ENCODE peak calls at places on chromosomes 4 and X, in six cellular contexts. K is HepG2, A is K562, X is HCT116, Q is H1, O is SK-N-SH. P is an unnamed sample.

GRCh38 chr4:33060873-33061542 is 2340.8 kb downstream of the PCDH7 start:
- DNase-seq in K (peak; percentile 40), A (no peak), X (peak; percentile 68), Q (peak; percentile 65), O (peak; percentile 2), P (no peak)

GRCh38 chr4:112403072-112403945 is 106.1 kb downstream of the ALPK1 start:
- DNase-seq in K (no peak), A (no peak), X (no peak), Q (no peak), O (no peak), P (no peak)

GRCh38 chrX:49760288-49760885 is 64.6 kb upstream of the PAGE1 start:
- DNase-seq in K (no peak), A (no peak), X (no peak), Q (no peak), O (peak; percentile 14), P (no peak)

GRCh38 chr4:72326692-72327632 is 242.1 kb downstream of the ADAMTS3 start:
- DNase-seq in K (peak; percentile 33), A (no peak), X (peak; percentile 8), Q (no peak), O (peak; percentile 21), P (no peak)

GRCh38 chr4:54959656-54960055 is 165.7 kb downstream of the KDR start:
- DNase-seq in K (no peak), A (no peak), X (no peak), Q (no peak), O (no peak), P (no peak)

GRCh38 chr4:6732441-6733357 is 16.7 kb downstream of the BLOC1S4 start:
- DNase-seq in K (peak; percentile 77), A (peak; percentile 89), X (peak; percentile 39), Q (no peak), O (peak; percentile 6), P (no peak)

GRCh38 chr4:140595065-140595464 is 26.3 kb upstream of the UCP1 start:
- DNase-seq in K (peak; percentile 50), A (no peak), X (peak; percentile 37), Q (peak; percentile 50), O (no peak), P (no peak)

GRCh38 chr4:185523862-185524261 is 11.4 kb downstream of the PDLIM3 start:
- DNase-seq in K (no peak), A (no peak), X (no peak), Q (no peak), O (no peak), P (no peak)

GRCh38 chr4:105951198-105951597 is 55.9 kb downstream of the NPNT start:
- DNase-seq in K (no peak), A (no peak), X (no peak), Q (no peak), O (no peak), P (no peak)

GRCh38 chr4:54662123-54662522 is 4.4 kb downstream of the KIT start:
- DNase-seq in K (no peak), A (no peak), X (no peak), Q (no peak), O (no peak), P (no peak)

GRCh38 chrX:129701624-129702069 is 37.1 kb upstream of the XPNPEP2 start:
- DNase-seq in K (no peak), A (no peak), X (no peak), Q (no peak), O (no peak), P (no peak)

GRCh38 chrX:30713061-30713525 is 59.9 kb downstream of the GK start:
- DNase-seq in K (peak; percentile 40), A (peak; percentile 5), X (peak; percentile 21), Q (peak; percentile 51), O (peak; percentile 51), P (peak; percentile 85)

GRCh38 chrX:106802388-106803275 is at the start of gene TBC1D8B:
- DNase-seq in K (peak; percentile 89), A (peak; percentile 13), X (peak; percentile 86), Q (peak; percentile 55), O (peak; percentile 14), P (peak; percentile 50)

DNA sequence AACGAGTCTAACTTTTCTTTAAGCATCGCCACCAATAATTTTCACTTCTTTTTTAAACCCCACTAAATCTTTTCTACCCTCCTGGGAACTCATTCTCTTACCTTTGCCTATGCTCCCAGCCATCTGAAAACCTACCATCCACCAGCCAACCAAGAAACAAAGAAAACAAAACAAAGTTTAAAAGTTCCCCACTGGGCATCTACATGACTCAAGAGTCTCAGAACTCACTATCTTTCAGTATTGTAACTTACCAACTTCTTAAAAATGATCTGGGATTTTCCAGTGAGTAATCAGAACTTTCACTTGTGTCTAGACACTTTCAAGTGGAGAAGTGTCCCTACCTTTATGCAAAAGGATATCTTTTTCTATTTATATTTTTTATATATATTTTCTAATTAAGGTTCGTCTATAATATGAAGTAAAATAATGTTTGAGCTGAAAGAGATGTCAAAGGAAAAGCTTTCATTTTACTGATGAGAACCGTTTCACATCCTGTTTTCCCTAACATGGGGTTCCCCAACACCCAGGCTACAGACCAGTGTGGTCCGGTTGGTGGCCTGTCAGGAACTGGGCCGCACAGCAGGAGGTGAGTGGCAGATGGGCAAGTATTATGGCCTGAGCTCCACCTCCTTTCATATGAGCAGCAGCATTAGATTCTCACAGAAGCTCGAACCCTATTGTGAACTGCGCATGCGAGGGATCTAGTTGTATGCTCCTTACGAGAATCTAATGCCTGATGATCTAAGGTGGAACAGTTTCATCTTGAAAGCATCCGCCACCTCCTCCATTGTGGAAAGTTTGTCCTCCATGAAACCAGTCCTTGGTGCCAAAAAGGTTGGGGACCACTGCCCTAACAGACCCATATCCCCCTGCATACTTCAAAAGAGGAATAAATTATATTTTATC is 9.8 kb upstream of the TIGD2 start:
- DNase-seq in K (no peak), A (no peak), X (no peak), Q (no peak), O (no peak), P (peak; percentile 86)
- TF ChIP-seq YY1 in K (no peak), A (no peak), X (no peak), Q (no peak), O (no peak), P (peak; percentile 17)

GRCh38 chrX:118348186-118348810 is 2.4 kb downstream of the WDR44 start:
- DNase-seq in K (no peak), A (no peak), X (no peak), Q (no peak), O (no peak), P (no peak)

GRCh38 chrX:118347131-118347530 is 1.2 kb downstream of the WDR44 start:
- DNase-seq in K (peak; percentile 2), A (peak; percentile 33), X (no peak), Q (no peak), O (peak; percentile 4), P (no peak)

GRCh38 chrX:118350221-118350620 is 4.3 kb downstream of the WDR44 start:
- DNase-seq in K (no peak), A (no peak), X (no peak), Q (no peak), O (no peak), P (no peak)

GRCh38 chrX:118350715-118351114 is 4.8 kb downstream of the WDR44 start:
- DNase-seq in K (no peak), A (no peak), X (no peak), Q (no peak), O (no peak), P (no peak)

GRCh38 chrX:118349188-118349587 is 3.3 kb downstream of the WDR44 start:
- DNase-seq in K (no peak), A (no peak), X (no peak), Q (no peak), O (no peak), P (no peak)
- H3K79me2 ChIP-seq in K (peaks cover 39% of the 10 kb centered on the region), A (peaks cover 75% of the 10 kb centered on the region), X (peaks cover 65% of the 10 kb centered on the region), Q (peaks cover 71% of the 10 kb centered on the region), O (peaks cover 77% of the 10 kb centered on the region), P (peaks cover 53% of the 10 kb centered on the region)

GRCh38 chr4:184361443-184361842 is 112.9 kb downstream of the IRF2 start:
- DNase-seq in K (no peak), A (no peak), X (no peak), Q (no peak), O (no peak), P (no peak)

GRCh38 chr4:184364100-184364921 is 110.0 kb downstream of the IRF2 start:
- DNase-seq in K (peak; percentile 97), A (no peak), X (no peak), Q (no peak), O (no peak), P (no peak)

GRCh38 chr4:184359905-184360304 is 114.4 kb downstream of the IRF2 start:
- DNase-seq in K (no peak), A (no peak), X (no peak), Q (no peak), O (no peak), P (no peak)

GRCh38 chr4:184362338-184362737 is 112.0 kb downstream of the IRF2 start:
- DNase-seq in K (no peak), A (no peak), X (no peak), Q (no peak), O (no peak), P (no peak)

DNA sequence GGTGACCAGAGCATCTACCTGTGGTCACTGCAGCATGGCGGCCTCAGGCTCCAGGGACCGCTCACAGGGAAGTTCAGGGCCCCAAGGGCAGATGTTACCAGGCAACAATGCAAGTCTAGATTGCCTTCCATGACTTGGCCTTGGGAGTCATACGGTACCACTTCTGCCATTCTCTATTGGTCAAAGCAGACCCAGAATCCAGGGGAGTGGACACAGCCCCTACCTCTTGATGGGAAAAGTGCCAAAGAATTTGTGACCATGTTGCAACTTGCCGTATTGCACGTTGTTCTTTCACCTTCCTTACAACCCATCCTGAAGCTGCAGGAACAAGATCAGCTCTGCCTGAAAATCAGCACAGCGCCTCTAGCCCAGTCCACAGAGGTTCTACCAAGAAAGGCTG is 111.1 kb downstream of the IRF2 start:
- DNase-seq in K (no peak), A (no peak), X (no peak), Q (no peak), O (no peak), P (no peak)
- H2AFZ ChIP-seq in K (no peak overlapping the region), A (no peak overlapping the region), X (no peak overlapping the region), Q (no peak overlapping the region), O (no peak overlapping the region), P (no peak overlapping the region)

DNA sequence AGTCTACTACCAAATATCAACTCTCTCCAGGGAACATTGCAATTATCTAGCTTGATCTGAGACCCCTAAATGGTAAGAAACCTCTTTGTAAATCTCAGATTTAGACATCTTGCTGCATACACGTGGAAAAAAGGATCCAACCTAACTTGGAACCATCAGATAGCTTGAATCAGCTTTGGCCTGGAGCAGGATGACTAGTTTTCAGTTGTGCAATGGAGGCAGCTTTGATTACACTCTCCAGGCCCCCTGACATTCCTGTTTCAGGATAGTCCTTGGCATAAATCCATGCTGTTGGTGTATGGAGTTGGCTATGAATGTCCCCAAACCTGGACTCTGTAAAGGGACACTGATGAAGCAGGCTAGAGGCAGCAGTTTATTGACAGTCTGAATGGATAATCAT is 1061.9 kb upstream of the TENM3 start:
- DNase-seq in K (no peak), A (no peak), X (no peak), Q (no peak), O (no peak), P (no peak)
- TF ChIP-seq YY1 in K (no peak), A (no peak), X (no peak), Q (no peak), O (no peak), P (no peak)

DNA sequence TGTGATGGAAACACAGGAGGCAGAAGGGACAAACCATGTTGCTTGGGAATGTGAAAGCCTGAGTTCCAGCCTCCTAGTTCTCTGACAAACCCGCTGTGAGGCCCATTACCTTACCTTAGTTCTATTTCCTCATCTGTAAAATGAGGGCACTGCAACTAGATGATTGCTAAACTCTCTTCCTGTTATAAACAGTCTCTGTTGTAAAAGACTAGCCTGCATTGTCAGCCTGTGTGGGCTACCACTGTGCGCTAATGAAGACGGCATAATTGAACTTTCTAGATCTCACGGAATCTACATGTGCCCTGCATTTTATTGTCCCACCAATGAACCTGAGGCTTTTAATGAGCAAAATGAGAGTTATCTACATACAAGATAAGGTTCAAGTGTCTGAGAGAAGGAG is 147.2 kb downstream of the AFF2 start:
- DNase-seq in K (no peak), A (no peak), X (no peak), Q (no peak), O (no peak), P (no peak)
- H3K79me2 ChIP-seq in K (no peaks in the 10 kb centered on the region), A (no peaks in the 10 kb centered on the region), X (no peaks in the 10 kb centered on the region), Q (no peaks in the 10 kb centered on the region), O (no peaks in the 10 kb centered on the region), P (no peaks in the 10 kb centered on the region)